ENCODE peak calls at places on chromosomes 2 and 18, in nine cellular contexts. L is HAP-1; Q is A673; P is esophagus squamous epithelium; Y is esophagus muscularis mucosa; X is OCI-LY7; R is hepatocyte; J is CD8-positive, alpha-beta T cell; D is heart right ventricle. M is an unnamed sample.

GRCh38 chr2:124318913-124319312 is 293.8 kb downstream of the CNTNAP5 start:
- DNase-seq in L (no peak), Q (no peak), P (no peak), Y (peak; percentile 70), X (no peak), R (no peak), J (no peak), D (no peak), M (no peak)

GRCh38 chr2:71256421-71256820 is 29.5 kb upstream of the PAIP2B start:
- DNase-seq in L (no peak), Q (no peak), P (no peak), Y (no peak), X (no peak), R (no peak), J (no peak), D (no peak), M (no peak)

GRCh38 chr2:69625078-69625788 is 18.3 kb downstream of the AAK1 start:
- DNase-seq in L (no peak), Q (no peak), P (no peak), Y (no peak), X (no peak), R (peak; percentile 28), J (no peak), D (no peak), M (no peak)

GRCh38 chr2:381181-381580 is 93.3 kb upstream of the ALKAL2 start:
- DNase-seq in L (no peak), Q (no peak), P (no peak), Y (peak; percentile 80), X (no peak), R (no peak), J (no peak), D (no peak), M (no peak)

GRCh38 chr2:138707424-138708074 is 72.6 kb downstream of the NXPH2 start:
- DNase-seq in L (no peak), Q (no peak), P (no peak), Y (no peak), X (no peak), R (no peak), J (no peak), D (no peak), M (peak; percentile 81)

GRCh38 chr18:58569490-58569911 is 59.4 kb downstream of the ALPK2 start:
- DNase-seq in L (no peak), Q (no peak), P (no peak), Y (no peak), X (no peak), R (no peak), J (no peak), D (no peak), M (no peak)

GRCh38 chr2:224843141-224843540 is 127.0 kb upstream of the CCDC195 start:
- DNase-seq in L (no peak), Q (no peak), P (no peak), Y (no peak), X (no peak), R (no peak), J (no peak), D (no peak), M (peak; percentile 28)

GRCh38 chr18:38359258-38359657 is 793.7 kb upstream of the CELF4 start:
- DNase-seq in L (no peak), Q (no peak), P (no peak), Y (no peak), X (no peak), R (no peak), J (no peak), D (no peak), M (no peak)

GRCh38 chr2:112692914-112693313 is 27.9 kb upstream of the NT5DC4 start:
- DNase-seq in L (no peak), Q (no peak), P (no peak), Y (no peak), X (no peak), R (no peak), J (no peak), D (no peak), M (peak; percentile 17)

GRCh38 chr2:213848631-213849030 is 562.2 kb upstream of the VWC2L start:
- DNase-seq in L (no peak), Q (peak; percentile 9), P (no peak), Y (no peak), X (no peak), R (no peak), J (no peak), D (no peak), M (peak; percentile 86)

GRCh38 chr2:22907330-22907729 is 477.6 kb upstream of the KLHL29 start:
- DNase-seq in L (no peak), Q (no peak), P (no peak), Y (peak; percentile 53), X (no peak), R (no peak), J (no peak), D (no peak), M (no peak)

GRCh38 chr18:66682855-66683322 is 79.0 kb upstream of the CDH19 start:
- DNase-seq in L (no peak), Q (peak; percentile 82), P (no peak), Y (no peak), X (no peak), R (no peak), J (no peak), D (peak; percentile 16), M (peak; percentile 0)

GRCh38 chr2:20381457-20381856 is 30.8 kb upstream of the PUM2 start:
- DNase-seq in L (peak; percentile 71), Q (peak; percentile 81), P (no peak), Y (no peak), X (no peak), R (peak; percentile 55), J (no peak), D (peak; percentile 56), M (peak; percentile 57)

GRCh38 chr2:121036226-121036692 is 248.7 kb downstream of the TFCP2L1 start:
- DNase-seq in L (no peak), Q (no peak), P (no peak), Y (no peak), X (no peak), R (peak; percentile 64), J (no peak), D (no peak), M (no peak)

GRCh38 chr2:64173156-64174135 is 29.2 kb upstream of the PELI1 start:
- DNase-seq in L (no peak), Q (peak; percentile 59), P (no peak), Y (no peak), X (no peak), R (no peak), J (no peak), D (no peak), M (no peak)

GRCh38 chr2:173555833-173556232 is 201.2 kb downstream of the CDCA7 start:
- DNase-seq in L (peak; percentile 71), Q (peak; percentile 45), P (no peak), Y (no peak), X (no peak), R (peak; percentile 39), J (no peak), D (no peak), M (peak; percentile 61)

GRCh38 chr2:188196343-188197008 is 95.2 kb upstream of the GULP1 start:
- DNase-seq in L (no peak), Q (no peak), P (no peak), Y (no peak), X (no peak), R (no peak), J (no peak), D (no peak), M (peak; percentile 78)

GRCh38 chr18:75211002-75211621 is 515 bp downstream of the TSHZ1 start:
- DNase-seq in L (peak; percentile 36), Q (peak; percentile 29), P (no peak), Y (no peak), X (peak; percentile 31), R (peak; percentile 49), J (no peak), D (no peak), M (peak; percentile 69)

GRCh38 chr2:191114403-191114886 is 36.3 kb downstream of the STAT4 start:
- DNase-seq in L (no peak), Q (no peak), P (no peak), Y (no peak), X (no peak), R (no peak), J (no peak), D (no peak), M (no peak)

GRCh38 chr2:109466674-109467575 is 146.8 kb downstream of the SEPTIN10 start:
- DNase-seq in L (no peak), Q (no peak), P (no peak), Y (no peak), X (no peak), R (no peak), J (no peak), D (no peak), M (peak; percentile 79)

GRCh38 chr2:178860551-178860950 is 53.3 kb upstream of the TTN start:
- DNase-seq in L (no peak), Q (no peak), P (no peak), Y (no peak), X (no peak), R (peak; percentile 19), J (no peak), D (peak; percentile 86), M (no peak)

GRCh38 chr2:135727968-135728728 is 13.5 kb upstream of the UBXN4 start:
- DNase-seq in L (no peak), Q (no peak), P (no peak), Y (no peak), X (no peak), R (no peak), J (no peak), D (no peak), M (no peak)

GRCh38 chr2:239365782-239366435 is 34.9 kb downstream of the HDAC4 start:
- DNase-seq in L (no peak), Q (no peak), P (no peak), Y (no peak), X (no peak), R (no peak), J (no peak), D (no peak), M (no peak)
- H3K4me3 ChIP-seq in L (no peak overlapping the region), Q (no peak overlapping the region), P (no peak overlapping the region), Y (no peak overlapping the region), X (no peak overlapping the region), R (no peak overlapping the region), J (no peak overlapping the region), D (no peak overlapping the region), M (no peak overlapping the region)

GRCh38 chr18:7300971-7301553 is 70.2 kb downstream of the LRRC30 start:
- DNase-seq in L (no peak), Q (no peak), P (no peak), Y (no peak), X (no peak), R (no peak), J (no peak), D (no peak), M (no peak)
- H3K9me3 ChIP-seq in L (no peaks in the 10 kb centered on the region), Q (peaks cover 55% of the 10 kb centered on the region), P (no peaks in the 10 kb centered on the region), Y (peaks cover 21% of the 10 kb centered on the region), X (no peaks in the 10 kb centered on the region), R (peaks cover 16% of the 10 kb centered on the region), J (no peaks in the 10 kb centered on the region), D (peaks cover 48% of the 10 kb centered on the region), M (peaks cover 52% of the 10 kb centered on the region)

DNA sequence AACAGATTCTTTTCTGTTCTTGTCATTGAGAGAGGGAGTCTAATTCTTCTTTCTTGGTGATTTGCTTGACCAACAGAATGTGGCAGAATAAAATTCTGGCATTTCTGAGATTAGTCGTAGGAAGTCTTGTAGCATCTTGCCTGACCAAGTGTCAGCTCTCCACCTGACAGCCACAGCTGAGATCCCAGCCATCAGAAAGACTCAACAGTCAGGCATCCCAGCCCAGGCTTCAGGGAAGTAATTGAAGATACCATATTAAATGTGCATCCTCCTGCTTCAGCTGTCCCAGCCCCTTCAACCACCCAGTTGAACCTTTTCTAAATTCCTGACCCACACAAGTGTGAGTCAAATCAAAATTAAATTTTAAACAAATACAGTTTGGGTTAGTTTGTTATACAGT is 208.3 kb downstream of the PIK3C3 start:
- DNase-seq in L (no peak), Q (no peak), P (no peak), Y (no peak), X (no peak), R (no peak), J (no peak), D (no peak), M (no peak)
- H3K4me1 ChIP-seq in L (no peaks in the 10 kb centered on the region), Q (no peaks in the 10 kb centered on the region), P (no peaks in the 10 kb centered on the region), Y (no peaks in the 10 kb centered on the region), X (no peaks in the 10 kb centered on the region), R (no peaks in the 10 kb centered on the region), J (no peaks in the 10 kb centered on the region), D (no peaks in the 10 kb centered on the region), M (no peaks in the 10 kb centered on the region)

GRCh38 chr2:40451926-40452605 is at the start of gene SLC8A1:
- DNase-seq in L (peak; percentile 43), Q (peak; percentile 28), P (no peak), Y (no peak), X (peak; percentile 44), R (peak; percentile 54), J (no peak), D (no peak), M (peak; percentile 81)
- H3K4me3 ChIP-seq in L (peak within 1 kb of the TSS; percentile 29), Q (no peak within 1 kb of the TSS), P (peak within 1 kb of the TSS; percentile 57), Y (peak within 1 kb of the TSS; percentile 70), X (peak within 1 kb of the TSS; percentile 73), R (peak within 1 kb of the TSS; percentile 58), J (no peak within 1 kb of the TSS), D (peak within 1 kb of the TSS; percentile 64), M (peak within 1 kb of the TSS; percentile 84)

M was measured in adipocyte.